ENCODE peak calls at places on chromosomes 11 and 22, in five cellular contexts. X, G, M, H and R are unnamed samples.

GRCh38 chr11:110883266-110883665 is 171.0 kb upstream of the ARHGAP20 start:
- DNase-seq in X (no peak), G (no peak), M (no peak), H (no peak), R (no peak)

GRCh38 chr11:77346906-77347603 is 45.6 kb upstream of the GDPD4 start:
- DNase-seq in X (no peak), G (no peak), M (no peak), H (no peak), R (no peak)

GRCh38 chr11:113234888-113235287 is 79.5 kb upstream of the TTC12 start:
- DNase-seq in X (no peak), G (no peak), M (no peak), H (no peak), R (no peak)

GRCh38 chr11:7907121-7907520 is 23.9 kb downstream of the OR10A6 start:
- DNase-seq in X (no peak), G (no peak), M (no peak), H (no peak), R (no peak)

GRCh38 chr11:563812-564578 is 3.2 kb downstream of the RASSF7 start:
- DNase-seq in X (no peak), G (no peak), M (no peak), H (no peak), R (no peak)

GRCh38 chr11:44094260-44094868 is 1.1 kb upstream of the EXT2 start:
- DNase-seq in X (peak; percentile 82), G (peak; percentile 90), M (peak; percentile 69), H (peak; percentile 75), R (peak; percentile 63)

GRCh38 chr11:72925656-72926055 is 111.4 kb downstream of the ATG16L2 start:
- DNase-seq in X (no peak), G (no peak), M (no peak), H (no peak), R (no peak)

GRCh38 chr11:133957926-133958325 is 1.2 kb upstream of the IGSF9B start:
- DNase-seq in X (no peak), G (no peak), M (no peak), H (no peak), R (no peak)

GRCh38 chr11:111524056-111524455 is 9.5 kb downstream of the HOATZ start:
- DNase-seq in X (no peak), G (no peak), M (no peak), H (no peak), R (no peak)

GRCh38 chr11:60906132-60906972 is at the start of gene PRPF19:
- DNase-seq in X (peak; percentile 99), G (peak; percentile 99), M (peak; percentile 99), H (peak; percentile 97), R (peak; percentile 99)

GRCh38 chr22:44181033-44181911 is 547 bp downstream of the PARVG start:
- DNase-seq in X (peak; percentile 52), G (no peak), M (peak; percentile 22), H (peak; percentile 62), R (no peak)

GRCh38 chr11:7595016-7595869 is 78.1 kb downstream of the CYB5R2 start:
- DNase-seq in X (no peak), G (no peak), M (no peak), H (no peak), R (no peak)

GRCh38 chr11:81220166-81220895 is 1513.3 kb downstream of the FAM181B start:
- DNase-seq in X (no peak), G (no peak), M (no peak), H (no peak), R (no peak)

GRCh38 chr11:7418061-7418460 is 67.2 kb upstream of the OLFML1 start:
- DNase-seq in X (no peak), G (no peak), M (no peak), H (no peak), R (no peak)

GRCh38 chr22:36395922-36396321 is 8.2 kb upstream of the MYH9 start:
- DNase-seq in X (no peak), G (no peak), M (no peak), H (no peak), R (no peak)

GRCh38 chr22:23903328-23903971 is 9.3 kb downstream of the MIF start:
- DNase-seq in X (no peak), G (no peak), M (no peak), H (no peak), R (no peak)

GRCh38 chr11:59187587-59187986 is 15.7 kb downstream of the DTX4 start:
- DNase-seq in X (no peak), G (no peak), M (no peak), H (no peak), R (no peak)

GRCh38 chr22:49624421-49625177 is 203.1 kb downstream of the BRD1 start:
- DNase-seq in X (no peak), G (no peak), M (no peak), H (no peak), R (no peak)

GRCh38 chr11:128686045-128686741 is 7.7 kb upstream of the FLI1 start:
- DNase-seq in X (no peak), G (no peak), M (no peak), H (peak; percentile 37), R (no peak)

GRCh38 chr22:25137577-25138525 is 61.8 kb upstream of the CRYBB3 start:
- DNase-seq in X (no peak), G (no peak), M (no peak), H (no peak), R (no peak)

GRCh38 chr22:47155912-47156311 is 393.5 kb downstream of the TBC1D22A start:
- DNase-seq in X (no peak), G (no peak), M (no peak), H (no peak), R (no peak)

GRCh38 chr11:2717561-2717960 is 17.8 kb upstream of the KCNQ1OT1 start:
- DNase-seq in X (no peak), G (no peak), M (no peak), H (no peak), R (no peak)

GRCh38 chr22:17590586-17590985 is 27.3 kb downstream of the SLC25A18 start:
- DNase-seq in X (no peak), G (no peak), M (no peak), H (no peak), R (no peak)

GRCh38 chr11:44199816-44200215 is 104.3 kb downstream of the EXT2 start:
- DNase-seq in X (no peak), G (no peak), M (no peak), H (no peak), R (no peak)

GRCh38 chr11:67498544-67498972 is 6.6 kb downstream of the PITPNM1 start:
- DNase-seq in X (no peak), G (no peak), M (no peak), H (no peak), R (no peak)

GRCh38 chr22:19109198-19110063 is 12.8 kb downstream of the DGCR2 start:
- DNase-seq in X (peak; percentile 15), G (no peak), M (no peak), H (peak; percentile 68), R (peak; percentile 46)